ENCODE peak calls at places on chromosomes 3 and 15, in nine cellular contexts. Q is astrocyte of the spinal cord, M is lung, T is right lobe of liver, V is fibroblast of lung, G is ovary, X is AG04450, Y is stomach, A is AG09309. R is an unnamed sample.

GRCh38 chr3:71863563-71864190 is 78.7 kb upstream of the PROK2 start:
- DNase-seq in M (no peak), V (no peak), A (no peak), Y (no peak), X (no peak), T (no peak), G (no peak), Q (no peak), R (no peak)

GRCh38 chr3:126850370-126851085 is 132.4 kb upstream of the PLXNA1 start:
- DNase-seq in Y (no peak), G (no peak), T (no peak), A (peak; percentile 44), V (peak; percentile 57), M (peak; percentile 46), X (peak; percentile 56), Q (peak; percentile 69), R (peak; percentile 95)

GRCh38 chr3:15319575-15319974 is 12.8 kb downstream of the SH3BP5 start:
- DNase-seq in Y (no peak), T (no peak), V (peak; percentile 59), G (peak; percentile 62), Q (peak; percentile 35), M (peak; percentile 83), A (no peak), X (no peak), R (no peak)

GRCh38 chr3:41274944-41275668 is 75.8 kb downstream of the CTNNB1 start:
- DNase-seq in A (no peak), T (no peak), V (peak; percentile 72), Y (no peak), M (no peak), X (no peak), Q (peak; percentile 63), G (no peak), R (no peak)

GRCh38 chr15:67815036-67815592 is 10.2 kb upstream of the SKOR1 start:
- DNase-seq in Q (no peak), Y (no peak), A (no peak), X (no peak), V (no peak), M (no peak), G (no peak), T (no peak), R (no peak)

GRCh38 chr3:5057857-5058324 is 64.2 kb upstream of the ARL8B start:
- DNase-seq in G (peak; percentile 84), A (peak; percentile 80), V (peak; percentile 86), Y (peak; percentile 78), X (peak; percentile 67), T (peak; percentile 61), Q (peak; percentile 87), M (peak; percentile 80), R (peak; percentile 76)

GRCh38 chr3:15581471-15582394 is 19.6 kb downstream of the HACL1 start:
- DNase-seq in V (no peak), A (no peak), G (no peak), Y (no peak), Q (no peak), T (no peak), X (no peak), M (no peak), R (no peak)

GRCh38 chr3:48797626-48798025 is 50.0 kb downstream of the PRKAR2A start:
- DNase-seq in X (no peak), V (no peak), Q (no peak), G (no peak), M (no peak), A (no peak), Y (no peak), T (no peak), R (no peak)

GRCh38 chr3:148319161-148319915 is 378.4 kb upstream of the AGTR1 start:
- DNase-seq in Y (no peak), X (peak; percentile 44), G (no peak), V (peak; percentile 92), A (peak; percentile 23), Q (peak; percentile 81), M (no peak), T (no peak), R (no peak)

GRCh38 chr3:38031022-38031994 is 1.9 kb upstream of the PLCD1 start:
- DNase-seq in T (peak; percentile 66), A (no peak), G (no peak), X (no peak), Y (peak; percentile 71), V (no peak), Q (peak; percentile 22), M (peak; percentile 79), R (peak; percentile 42)

GRCh38 chr3:149003653-149004305 is 12.4 kb downstream of the GYG1 start:
- DNase-seq in Y (no peak), M (no peak), T (no peak), Q (no peak), A (no peak), G (no peak), V (no peak), X (no peak), R (no peak)

GRCh38 chr3:9397911-9398714 is 698 bp downstream of the SETD5 start:
- DNase-seq in V (peak; percentile 39), Q (peak; percentile 45), Y (peak; percentile 43), T (peak; percentile 44), M (peak; percentile 52), A (no peak), X (no peak), G (peak; percentile 59), R (no peak)

GRCh38 chr3:116614795-116615362 is 94.7 kb upstream of the TUSC7 start:
- DNase-seq in Q (no peak), X (no peak), G (no peak), A (no peak), V (peak; percentile 5), Y (no peak), M (no peak), T (no peak), R (no peak)

GRCh38 chr3:41241800-41242571 is 42.7 kb downstream of the CTNNB1 start:
- DNase-seq in T (no peak), X (no peak), V (no peak), Q (no peak), G (no peak), Y (no peak), M (no peak), A (no peak), R (no peak)

GRCh38 chr3:4376499-4376898 is 73.3 kb downstream of the SETMAR start:
- DNase-seq in T (no peak), Y (no peak), M (no peak), A (no peak), G (no peak), Q (no peak), V (no peak), X (no peak), R (no peak)

GRCh38 chr15:85168642-85169173 is 187.1 kb downstream of the PDE8A start:
- DNase-seq in G (no peak), Y (peak; percentile 82), T (peak; percentile 48), M (peak; percentile 55), Q (peak; percentile 14), X (no peak), A (no peak), V (peak; percentile 21), R (no peak)

GRCh38 chr3:77134801-77135200 is 94.9 kb downstream of the ROBO2 start:
- DNase-seq in A (no peak), Q (no peak), T (no peak), G (no peak), Y (no peak), M (no peak), X (no peak), V (no peak), R (no peak)
- H3K4me3 ChIP-seq in A (no peak overlapping the region), Q (no peak overlapping the region), T (no peak overlapping the region), G (no peak overlapping the region), Y (no peak overlapping the region), M (no peak overlapping the region), X (no peak overlapping the region), V (no peak overlapping the region), R (no peak overlapping the region)

GRCh38 chr3:11651477-11651876 is 7.8 kb upstream of the VGLL4 start:
- DNase-seq in Y (no peak), A (no peak), M (no peak), V (no peak), G (no peak), X (no peak), Q (no peak), T (no peak), R (no peak)

GRCh38 chr3:11654166-11654565 is 10.5 kb upstream of the VGLL4 start:
- DNase-seq in M (no peak), A (no peak), Q (no peak), V (no peak), Y (no peak), G (no peak), T (no peak), X (no peak), R (no peak)

GRCh38 chr3:11653298-11654055 is 9.8 kb upstream of the VGLL4 start:
- DNase-seq in G (no peak), T (no peak), A (no peak), V (no peak), Y (no peak), Q (no peak), M (no peak), X (no peak), R (no peak)

GRCh38 chr3:11650391-11650790 is 6.7 kb upstream of the VGLL4 start:
- DNase-seq in X (no peak), Y (no peak), Q (no peak), M (no peak), A (no peak), G (no peak), T (no peak), V (no peak), R (no peak)

GRCh38 chr3:11651900-11652299 is 8.2 kb upstream of the VGLL4 start:
- DNase-seq in T (no peak), Y (no peak), A (no peak), G (no peak), V (peak; percentile 77), X (no peak), Q (peak; percentile 72), M (no peak), R (no peak)
- TF ChIP-seq CTCF in T (peak; percentile 44), Y (no peak), A (peak; percentile 24), G (no peak), V (no peak), X (peak; percentile 46), Q (peak; percentile 21), M (peak; percentile 27), R (peak; percentile 35)

DNA sequence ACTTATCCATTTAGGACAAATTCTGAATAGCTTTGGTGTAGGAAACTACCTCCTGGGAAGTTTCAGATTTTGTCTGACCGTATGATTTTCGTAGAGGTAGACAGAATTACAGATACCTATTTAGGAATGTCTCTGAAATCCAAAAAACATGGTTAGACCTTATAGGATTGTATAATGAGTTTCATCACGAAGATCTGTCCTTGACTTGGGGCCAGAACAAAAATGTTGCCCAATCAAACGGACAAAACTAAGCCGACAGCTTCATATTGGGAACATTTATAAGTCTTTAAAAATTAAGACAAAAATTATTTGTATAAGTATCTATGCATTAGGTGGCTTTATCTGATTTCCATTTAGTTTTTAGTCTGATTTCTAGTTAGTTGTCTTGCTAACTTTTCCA is 32.6 kb downstream of the MNS1 start:
- DNase-seq in A (no peak), V (peak; percentile 2), Q (no peak), Y (no peak), X (no peak), G (no peak), T (no peak), M (no peak), R (no peak)
- H3K4me3 ChIP-seq in A (no peak overlapping the region), V (no peak overlapping the region), Q (no peak overlapping the region), Y (no peak overlapping the region), X (no peak overlapping the region), G (no peak overlapping the region), T (no peak overlapping the region), M (no peak overlapping the region), R (no peak overlapping the region)

DNA sequence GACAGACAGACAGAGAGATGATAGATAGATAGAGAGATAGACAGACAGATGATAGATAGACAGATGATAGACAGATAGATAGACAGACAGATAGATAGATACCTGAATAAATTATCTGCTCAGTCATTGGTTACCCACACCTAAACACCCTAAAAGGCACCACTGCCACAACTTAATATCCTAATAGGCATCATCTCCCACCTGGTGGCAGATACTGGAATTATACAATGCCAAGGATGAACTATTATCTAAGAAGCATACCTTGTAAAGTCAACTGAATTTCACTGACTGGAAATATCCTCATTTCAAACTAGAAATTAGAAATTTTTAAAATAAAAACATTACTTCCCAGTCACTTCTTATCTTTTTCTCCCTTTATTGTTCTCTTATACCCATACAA is 19.4 kb upstream of the ATP8B4 start:
- DNase-seq in T (no peak), Q (no peak), G (no peak), X (no peak), M (no peak), Y (no peak), V (peak; percentile 27), A (no peak), R (no peak)
- TF ChIP-seq CTCF in T (no peak), Q (no peak), G (no peak), X (peak; percentile 35), M (no peak), Y (no peak), V (no peak), A (peak; percentile 19), R (peak; percentile 22)